ENCODE peak calls at places on chromosomes 6 and 20, in nine cellular contexts. A is activated B cell treated with CpG ODN at 0.5 μM for 24 hours; D is stimulated activated CD8-positive, alpha-beta memory T cell treated with anti-CD3 and anti-CD28 coated beads, Interleukin-15, amount 100 ng/mL, for 24 hours; X is pons; G is RWPE1; F is psoas muscle; R is pulmonary artery endothelial cell; W is posterior vena cava; K is NCI-H1105 treated with DMSO at 0.1 percent for 48 hours. Q is an unnamed sample.

GRCh38 chr20:37464611-37465010 is 56.4 kb upstream of the NNAT start:
- DNase-seq in A (no peak), D (no peak), X (no peak), G (no peak), F (no peak), R (no peak), W (no peak), K (no peak), Q (no peak)

GRCh38 chr20:33076662-33077398 is 2.6 kb upstream of the BPIFB4 start:
- DNase-seq in A (no peak), D (no peak), X (peak), G (peak), F (no peak), R (no peak), W (no peak), K (no peak), Q (no peak)

GRCh38 chr6:116847234-116847633 is 18.4 kb upstream of the GPRC6A start:
- DNase-seq in A (no peak), D (no peak), X (peak), G (peak), F (no peak), R (no peak), W (no peak), K (peak), Q (no peak)

GRCh38 chr6:30483677-30484279 is 5.5 kb upstream of the HLA-E start:
- DNase-seq in A (no peak), D (no peak), X (peak), G (no peak), F (no peak), R (peak), W (no peak), K (peak), Q (peak)

GRCh38 chr20:37285664-37286374 is 3.6 kb upstream of the MANBAL start:
- DNase-seq in A (no peak), D (no peak), X (no peak), G (no peak), F (no peak), R (no peak), W (no peak), K (no peak), Q (no peak)

GRCh38 chr20:3679749-3680700 is 1.8 kb downstream of the ADAM33 start:
- DNase-seq in A (no peak), D (no peak), X (no peak), G (no peak), F (peak), R (no peak), W (no peak), K (no peak), Q (no peak)

GRCh38 chr20:57325632-57326356 is 3.8 kb upstream of the SPO11 start:
- DNase-seq in A (no peak), D (no peak), X (no peak), G (no peak), F (no peak), R (no peak), W (no peak), K (no peak), Q (no peak)

GRCh38 chr6:110661426-110661825 is 153.8 kb downstream of the CDK19 start:
- DNase-seq in A (no peak), D (no peak), X (no peak), G (peak), F (no peak), R (no peak), W (no peak), K (no peak), Q (no peak)

GRCh38 chr20:62367483-62368302 is 581 bp upstream of the LAMA5 start:
- DNase-seq in A (peak), D (no peak), X (no peak), G (no peak), F (peak), R (no peak), W (no peak), K (peak), Q (no peak)

GRCh38 chr6:108914235-108915022 is 66.2 kb downstream of the ARMC2 start:
- DNase-seq in A (no peak), D (no peak), X (peak), G (peak), F (no peak), R (no peak), W (no peak), K (no peak), Q (no peak)

Q was measured in glomerular endothelial cell.